ENCODE peak calls at places on chromosomes 2 and 18, in ten cellular contexts. One of them, this sample, is unnamed.

GRCh38 chr2:23492941-23493340 is 108.0 kb downstream of the KLHL29 start:
- DNase-seq in colonic mucosa: no peak
- DNase-seq in IMR-90: no peak
- DNase-seq in HL-60: no peak
- DNase-seq in heart left ventricle: no peak
- DNase-seq in K562: no peak
- DNase-seq in endothelial cell of umbilical vein: no peak
- DNase-seq in brain microvascular endothelial cell: no peak
- DNase-seq in left ventricle myocardium inferior: no peak
- DNase-seq in HCT116: no peak
- DNase-seq in this sample: no peak

GRCh38 chr2:201952212-201952611 is 81.4 kb upstream of the FZD7 start:
- DNase-seq in HL-60: no peak
- DNase-seq in colonic mucosa: no peak
- DNase-seq in IMR-90: no peak
- DNase-seq in K562: no peak
- DNase-seq in brain microvascular endothelial cell: no peak
- DNase-seq in left ventricle myocardium inferior: no peak
- DNase-seq in HCT116: no peak
- DNase-seq in endothelial cell of umbilical vein: no peak
- DNase-seq in heart left ventricle: no peak
- DNase-seq in this sample: no peak

GRCh38 chr2:15965564-15966019 is 25.2 kb downstream of the MYCN start:
- DNase-seq in heart left ventricle: no peak
- DNase-seq in HCT116: no peak
- DNase-seq in IMR-90: no peak
- DNase-seq in endothelial cell of umbilical vein: no peak
- DNase-seq in HL-60: no peak
- DNase-seq in left ventricle myocardium inferior: no peak
- DNase-seq in brain microvascular endothelial cell: no peak
- DNase-seq in K562: no peak
- DNase-seq in colonic mucosa: no peak
- DNase-seq in this sample: no peak

GRCh38 chr2:62309465-62310091 is 113.7 kb downstream of the B3GNT2 start:
- DNase-seq in left ventricle myocardium inferior: no peak
- DNase-seq in K562: no peak
- DNase-seq in colonic mucosa: no peak
- DNase-seq in HL-60: no peak
- DNase-seq in endothelial cell of umbilical vein: peak
- DNase-seq in HCT116: no peak
- DNase-seq in brain microvascular endothelial cell: no peak
- DNase-seq in IMR-90: no peak
- DNase-seq in heart left ventricle: no peak
- DNase-seq in this sample: peak

GRCh38 chr2:16978291-16978690 is 312.7 kb upstream of the CYRIA start:
- DNase-seq in HL-60: no peak
- DNase-seq in endothelial cell of umbilical vein: no peak
- DNase-seq in K562: no peak
- DNase-seq in IMR-90: no peak
- DNase-seq in brain microvascular endothelial cell: no peak
- DNase-seq in left ventricle myocardium inferior: no peak
- DNase-seq in colonic mucosa: no peak
- DNase-seq in heart left ventricle: no peak
- DNase-seq in HCT116: no peak
- DNase-seq in this sample: no peak

GRCh38 chr18:65671621-65672415 is 79.0 kb upstream of the CDH7 start:
- DNase-seq in K562: no peak
- DNase-seq in endothelial cell of umbilical vein: no peak
- DNase-seq in IMR-90: no peak
- DNase-seq in HL-60: no peak
- DNase-seq in heart left ventricle: no peak
- DNase-seq in colonic mucosa: no peak
- DNase-seq in HCT116: no peak
- DNase-seq in left ventricle myocardium inferior: no peak
- DNase-seq in brain microvascular endothelial cell: no peak
- DNase-seq in this sample: no peak

GRCh38 chr2:75844651-75845050 is 133.9 kb upstream of the GCFC2 start:
- DNase-seq in HCT116: no peak
- DNase-seq in IMR-90: no peak
- DNase-seq in K562: no peak
- DNase-seq in endothelial cell of umbilical vein: no peak
- DNase-seq in brain microvascular endothelial cell: no peak
- DNase-seq in HL-60: no peak
- DNase-seq in colonic mucosa: no peak
- DNase-seq in heart left ventricle: no peak
- DNase-seq in left ventricle myocardium inferior: no peak
- DNase-seq in this sample: no peak

GRCh38 chr2:187552381-187552780 is 1.9 kb downstream of the TFPI start:
- DNase-seq in colonic mucosa: no peak
- DNase-seq in IMR-90: no peak
- DNase-seq in HCT116: no peak
- DNase-seq in brain microvascular endothelial cell: no peak
- DNase-seq in HL-60: no peak
- DNase-seq in left ventricle myocardium inferior: no peak
- DNase-seq in K562: no peak
- DNase-seq in heart left ventricle: no peak
- DNase-seq in endothelial cell of umbilical vein: peak
- DNase-seq in this sample: no peak

GRCh38 chr2:54360055-54360792 is 95.9 kb upstream of the SPTBN1 start:
- DNase-seq in left ventricle myocardium inferior: peak
- DNase-seq in HCT116: no peak
- DNase-seq in IMR-90: peak
- DNase-seq in endothelial cell of umbilical vein: peak
- DNase-seq in brain microvascular endothelial cell: peak
- DNase-seq in heart left ventricle: peak
- DNase-seq in colonic mucosa: no peak
- DNase-seq in K562: no peak
- DNase-seq in HL-60: no peak
- DNase-seq in this sample: no peak

GRCh38 chr2:22002066-22002465 is 878.3 kb downstream of the TDRD15 start:
- DNase-seq in endothelial cell of umbilical vein: no peak
- DNase-seq in IMR-90: no peak
- DNase-seq in K562: no peak
- DNase-seq in heart left ventricle: no peak
- DNase-seq in HCT116: no peak
- DNase-seq in HL-60: no peak
- DNase-seq in left ventricle myocardium inferior: no peak
- DNase-seq in brain microvascular endothelial cell: no peak
- DNase-seq in colonic mucosa: no peak
- DNase-seq in this sample: no peak

GRCh38 chr2:42639340-42640077 is 71.1 kb downstream of the MTA3 start:
- DNase-seq in HCT116: no peak
- DNase-seq in endothelial cell of umbilical vein: no peak
- DNase-seq in HL-60: no peak
- DNase-seq in left ventricle myocardium inferior: no peak
- DNase-seq in colonic mucosa: no peak
- DNase-seq in IMR-90: no peak
- DNase-seq in K562: no peak
- DNase-seq in heart left ventricle: no peak
- DNase-seq in brain microvascular endothelial cell: no peak
- DNase-seq in this sample: no peak

GRCh38 chr2:30454571-30454970 is 7.5 kb downstream of the LCLAT1 start:
- DNase-seq in colonic mucosa: no peak
- DNase-seq in K562: no peak
- DNase-seq in HL-60: no peak
- DNase-seq in brain microvascular endothelial cell: no peak
- DNase-seq in IMR-90: peak
- DNase-seq in endothelial cell of umbilical vein: no peak
- DNase-seq in HCT116: no peak
- DNase-seq in left ventricle myocardium inferior: no peak
- DNase-seq in heart left ventricle: no peak
- DNase-seq in this sample: no peak

GRCh38 chr2:192570786-192571185 is 376.1 kb upstream of the TMEFF2 start:
- DNase-seq in heart left ventricle: no peak
- DNase-seq in HL-60: no peak
- DNase-seq in K562: no peak
- DNase-seq in endothelial cell of umbilical vein: no peak
- DNase-seq in HCT116: no peak
- DNase-seq in brain microvascular endothelial cell: no peak
- DNase-seq in colonic mucosa: no peak
- DNase-seq in IMR-90: no peak
- DNase-seq in left ventricle myocardium inferior: no peak
- DNase-seq in this sample: no peak

GRCh38 chr2:207044380-207044779 is 105.1 kb downstream of the CPO start:
- DNase-seq in K562: no peak
- DNase-seq in HL-60: no peak
- DNase-seq in HCT116: no peak
- DNase-seq in colonic mucosa: no peak
- DNase-seq in IMR-90: no peak
- DNase-seq in heart left ventricle: no peak
- DNase-seq in brain microvascular endothelial cell: no peak
- DNase-seq in endothelial cell of umbilical vein: no peak
- DNase-seq in left ventricle myocardium inferior: no peak
- DNase-seq in this sample: no peak

GRCh38 chr2:201257941-201258665 is 2.2 kb upstream of the CASP8 start:
- DNase-seq in endothelial cell of umbilical vein: peak
- DNase-seq in heart left ventricle: peak
- DNase-seq in HCT116: peak
- DNase-seq in brain microvascular endothelial cell: peak
- DNase-seq in colonic mucosa: peak
- DNase-seq in left ventricle myocardium inferior: peak
- DNase-seq in K562: peak
- DNase-seq in HL-60: peak
- DNase-seq in IMR-90: peak
- DNase-seq in this sample: peak

GRCh38 chr2:238228700-238229099 is 11.1 kb downstream of the HES6 start:
- DNase-seq in endothelial cell of umbilical vein: no peak
- DNase-seq in brain microvascular endothelial cell: no peak
- DNase-seq in IMR-90: peak
- DNase-seq in left ventricle myocardium inferior: no peak
- DNase-seq in K562: no peak
- DNase-seq in HL-60: no peak
- DNase-seq in HCT116: no peak
- DNase-seq in heart left ventricle: no peak
- DNase-seq in colonic mucosa: no peak
- DNase-seq in this sample: no peak

GRCh38 chr2:164967781-164968228 is 12.5 kb upstream of the SLC38A11 start:
- DNase-seq in heart left ventricle: no peak
- DNase-seq in HCT116: no peak
- DNase-seq in HL-60: no peak
- DNase-seq in endothelial cell of umbilical vein: no peak
- DNase-seq in IMR-90: peak
- DNase-seq in K562: no peak
- DNase-seq in left ventricle myocardium inferior: no peak
- DNase-seq in brain microvascular endothelial cell: peak
- DNase-seq in colonic mucosa: no peak
- DNase-seq in this sample: no peak

GRCh38 chr2:74036010-74036409 is 51.3 kb downstream of the TET3 start:
- DNase-seq in heart left ventricle: no peak
- DNase-seq in HCT116: no peak
- DNase-seq in IMR-90: no peak
- DNase-seq in K562: no peak
- DNase-seq in colonic mucosa: no peak
- DNase-seq in endothelial cell of umbilical vein: no peak
- DNase-seq in left ventricle myocardium inferior: no peak
- DNase-seq in HL-60: no peak
- DNase-seq in brain microvascular endothelial cell: no peak
- DNase-seq in this sample: no peak

GRCh38 chr18:9965711-9966624 is 52.2 kb downstream of the VAPA start:
- DNase-seq in HL-60: no peak
- DNase-seq in colonic mucosa: no peak
- DNase-seq in K562: no peak
- DNase-seq in HCT116: no peak
- DNase-seq in brain microvascular endothelial cell: peak
- DNase-seq in endothelial cell of umbilical vein: no peak
- DNase-seq in IMR-90: peak
- DNase-seq in heart left ventricle: no peak
- DNase-seq in left ventricle myocardium inferior: no peak
- DNase-seq in this sample: no peak

GRCh38 chr2:212208467-212208866 is 330.1 kb downstream of the ERBB4 start:
- DNase-seq in HL-60: no peak
- DNase-seq in left ventricle myocardium inferior: no peak
- DNase-seq in brain microvascular endothelial cell: no peak
- DNase-seq in IMR-90: no peak
- DNase-seq in HCT116: no peak
- DNase-seq in K562: no peak
- DNase-seq in heart left ventricle: no peak
- DNase-seq in endothelial cell of umbilical vein: no peak
- DNase-seq in colonic mucosa: no peak
- DNase-seq in this sample: no peak

GRCh38 chr2:105738658-105739051 is 6.1 kb upstream of the NCK2 start:
- DNase-seq in left ventricle myocardium inferior: no peak
- DNase-seq in heart left ventricle: no peak
- DNase-seq in colonic mucosa: no peak
- DNase-seq in K562: no peak
- DNase-seq in HCT116: no peak
- DNase-seq in brain microvascular endothelial cell: no peak
- DNase-seq in endothelial cell of umbilical vein: no peak
- DNase-seq in IMR-90: no peak
- DNase-seq in HL-60: no peak
- DNase-seq in this sample: no peak

GRCh38 chr2:137945229-137945628 is 19.0 kb upstream of the HNMT start:
- DNase-seq in HCT116: no peak
- DNase-seq in brain microvascular endothelial cell: no peak
- DNase-seq in heart left ventricle: no peak
- DNase-seq in left ventricle myocardium inferior: no peak
- DNase-seq in HL-60: no peak
- DNase-seq in IMR-90: no peak
- DNase-seq in K562: no peak
- DNase-seq in colonic mucosa: no peak
- DNase-seq in endothelial cell of umbilical vein: no peak
- DNase-seq in this sample: no peak
- TF ChIP-seq CTCF in HCT116: no peak
- TF ChIP-seq CTCF in brain microvascular endothelial cell: no peak
- TF ChIP-seq CTCF in heart left ventricle: no peak
- TF ChIP-seq CTCF in left ventricle myocardium inferior: no peak
- TF ChIP-seq CTCF in HL-60: no peak
- TF ChIP-seq CTCF in IMR-90: no peak
- TF ChIP-seq CTCF in K562: no peak
- TF ChIP-seq CTCF in colonic mucosa: no peak
- TF ChIP-seq CTCF in endothelial cell of umbilical vein: no peak
- TF ChIP-seq CTCF in this sample: no peak

GRCh38 chr2:39099311-39099710 is 21.5 kb downstream of the SOS1 start:
- DNase-seq in brain microvascular endothelial cell: no peak
- DNase-seq in HL-60: no peak
- DNase-seq in endothelial cell of umbilical vein: no peak
- DNase-seq in heart left ventricle: no peak
- DNase-seq in colonic mucosa: no peak
- DNase-seq in left ventricle myocardium inferior: no peak
- DNase-seq in K562: no peak
- DNase-seq in IMR-90: no peak
- DNase-seq in HCT116: no peak
- DNase-seq in this sample: no peak
- H3K27ac ChIP-seq in brain microvascular endothelial cell: no peak
- H3K27ac ChIP-seq in HL-60: no peak
- H3K27ac ChIP-seq in endothelial cell of umbilical vein: no peak
- H3K27ac ChIP-seq in heart left ventricle: no peak
- H3K27ac ChIP-seq in colonic mucosa: no peak
- H3K27ac ChIP-seq in left ventricle myocardium inferior: no peak
- H3K27ac ChIP-seq in K562: no peak
- H3K27ac ChIP-seq in IMR-90: no peak
- H3K27ac ChIP-seq in HCT116: no peak
- H3K27ac ChIP-seq in this sample: no peak

GRCh38 chr2:130391872-130392670 is 36.2 kb downstream of the PTPN18 start:
- DNase-seq in colonic mucosa: peak
- DNase-seq in left ventricle myocardium inferior: no peak
- DNase-seq in HCT116: no peak
- DNase-seq in HL-60: no peak
- DNase-seq in K562: no peak
- DNase-seq in heart left ventricle: no peak
- DNase-seq in endothelial cell of umbilical vein: no peak
- DNase-seq in brain microvascular endothelial cell: no peak
- DNase-seq in IMR-90: peak
- DNase-seq in this sample: no peak
- TF ChIP-seq CTCF in colonic mucosa: no peak
- TF ChIP-seq CTCF in left ventricle myocardium inferior: no peak
- TF ChIP-seq CTCF in HCT116: no peak
- TF ChIP-seq CTCF in HL-60: no peak
- TF ChIP-seq CTCF in K562: no peak
- TF ChIP-seq CTCF in heart left ventricle: no peak
- TF ChIP-seq CTCF in endothelial cell of umbilical vein: no peak
- TF ChIP-seq CTCF in brain microvascular endothelial cell: peak
- TF ChIP-seq CTCF in IMR-90: no peak
- TF ChIP-seq CTCF in this sample: no peak

GRCh38 chr2:157052685-157053224 is 204.8 kb upstream of the GALNT5 start:
- DNase-seq in K562: no peak
- DNase-seq in HL-60: no peak
- DNase-seq in left ventricle myocardium inferior: no peak
- DNase-seq in brain microvascular endothelial cell: peak
- DNase-seq in IMR-90: peak
- DNase-seq in colonic mucosa: no peak
- DNase-seq in endothelial cell of umbilical vein: peak
- DNase-seq in heart left ventricle: no peak
- DNase-seq in HCT116: peak
- DNase-seq in this sample: no peak
- H3K27ac ChIP-seq in K562: no peak
- H3K27ac ChIP-seq in HL-60: no peak
- H3K27ac ChIP-seq in left ventricle myocardium inferior: no peak
- H3K27ac ChIP-seq in brain microvascular endothelial cell: no peak
- H3K27ac ChIP-seq in IMR-90: peak
- H3K27ac ChIP-seq in colonic mucosa: no peak
- H3K27ac ChIP-seq in endothelial cell of umbilical vein: no peak
- H3K27ac ChIP-seq in heart left ventricle: no peak
- H3K27ac ChIP-seq in HCT116: peak
- H3K27ac ChIP-seq in this sample: no peak

This sample was measured in Peyer's patch.